ENCODE peak calls at places on chromosome 5, in six cellular contexts. X, U, A, B, K and R are unnamed samples.

GRCh38 chr5:31935702-31936347 is 238.3 kb downstream of the GOLPH3 start:
- DNase-seq in K (no peak), B (no peak), X (no peak), A (no peak), U (no peak), R (no peak)

GRCh38 chr5:176899946-176900782 is 1.0 kb upstream of the HK3 start:
- DNase-seq in U (no peak), A (peak; percentile 52), X (no peak), B (no peak), K (no peak), R (no peak)

GRCh38 chr5:143235423-143235822 is 168.1 kb downstream of the NR3C1 start:
- DNase-seq in K (no peak), U (no peak), A (no peak), X (no peak), B (no peak), R (no peak)

GRCh38 chr5:170491479-170491878 is 12.3 kb upstream of the KCNIP1 start:
- DNase-seq in B (no peak), X (no peak), A (peak; percentile 83), U (no peak), K (no peak), R (peak; percentile 97)

GRCh38 chr5:39495294-39495693 is 70.5 kb upstream of the DAB2 start:
- DNase-seq in X (no peak), K (no peak), B (no peak), A (no peak), U (no peak), R (no peak)

GRCh38 chr5:38079625-38080402 is 178.5 kb upstream of the EGFLAM start:
- DNase-seq in A (peak; percentile 12), U (no peak), K (no peak), X (no peak), B (no peak), R (no peak)

GRCh38 chr5:143871672-143872071 is 59.7 kb downstream of the HMHB1 start:
- DNase-seq in A (no peak), K (no peak), X (no peak), U (no peak), B (no peak), R (no peak)

GRCh38 chr5:116437922-116438578 is 136.6 kb downstream of the SEMA6A start:
- DNase-seq in U (peak; percentile 76), K (no peak), B (no peak), A (peak; percentile 93), X (no peak), R (no peak)

GRCh38 chr5:16713386-16713928 is 96.7 kb upstream of the RETREG1 start:
- DNase-seq in U (peak; percentile 96), B (no peak), A (no peak), X (peak; percentile 35), K (no peak), R (no peak)

GRCh38 chr5:172405708-172406107 is 48.6 kb downstream of the SH3PXD2B start:
- DNase-seq in X (no peak), A (no peak), B (no peak), K (no peak), U (no peak), R (no peak)

GRCh38 chr5:107652839-107653607 is 17.7 kb downstream of the EFNA5 start:
- DNase-seq in A (no peak), K (no peak), X (no peak), B (no peak), U (peak; percentile 82), R (no peak)

GRCh38 chr5:9409413-9410089 is 136.3 kb downstream of the SEMA5A start:
- DNase-seq in A (no peak), K (no peak), U (no peak), X (no peak), B (no peak), R (peak; percentile 33)

GRCh38 chr5:23352437-23352836 is 155.0 kb upstream of the PRDM9 start:
- DNase-seq in X (no peak), B (no peak), K (no peak), U (peak; percentile 60), A (no peak), R (peak; percentile 2)

GRCh38 chr5:172336666-172337310 is 53.2 kb upstream of the UBTD2 start:
- DNase-seq in U (no peak), A (no peak), B (no peak), K (no peak), X (no peak), R (no peak)

GRCh38 chr5:127785098-127785927 is 82.1 kb downstream of the CCDC192 start:
- DNase-seq in U (no peak), X (no peak), B (no peak), K (no peak), A (no peak), R (peak; percentile 24)

GRCh38 chr5:171405615-171406014 is 13.8 kb upstream of the FGF18 start:
- DNase-seq in K (no peak), A (no peak), X (no peak), B (no peak), U (no peak), R (peak; percentile 35)

GRCh38 chr5:67617051-67617450 is 420.5 kb upstream of the CD180 start:
- DNase-seq in K (no peak), A (no peak), X (no peak), B (no peak), U (no peak), R (no peak)